ENCODE peak calls at places on chromosome 20, in four cellular contexts. One of them, this sample, is unnamed.

GRCh38 chr20:57439432-57439831 is 48.2 kb downstream of the RBM38 start:
- DNase-seq in NCI-H1092 treated with DMSO at 0.1 percent for 48 hours: peak; percentile 87
- DNase-seq in stimulated activated CD4-positive, alpha-beta T cell treated with anti-CD3 and anti-CD28 coated beads, Interleukin-2, amount 100 ng/mL, for 48 hours: no peak
- DNase-seq in mucosa of gallbladder: peak; percentile 74
- DNase-seq in this sample: no peak

GRCh38 chr20:46799781-46800180 is 90.3 kb downstream of the SLC2A10 start:
- DNase-seq in NCI-H1092 treated with DMSO at 0.1 percent for 48 hours: no peak
- DNase-seq in stimulated activated CD4-positive, alpha-beta T cell treated with anti-CD3 and anti-CD28 coated beads, Interleukin-2, amount 100 ng/mL, for 48 hours: no peak
- DNase-seq in mucosa of gallbladder: no peak
- DNase-seq in this sample: no peak

GRCh38 chr20:44031822-44032582 is 117.3 kb downstream of the TOX2 start:
- DNase-seq in NCI-H1092 treated with DMSO at 0.1 percent for 48 hours: no peak
- DNase-seq in stimulated activated CD4-positive, alpha-beta T cell treated with anti-CD3 and anti-CD28 coated beads, Interleukin-2, amount 100 ng/mL, for 48 hours: no peak
- DNase-seq in mucosa of gallbladder: no peak
- DNase-seq in this sample: no peak

GRCh38 chr20:275791-276190 is 14.8 kb downstream of the C20orf96 start:
- DNase-seq in NCI-H1092 treated with DMSO at 0.1 percent for 48 hours: no peak
- DNase-seq in stimulated activated CD4-positive, alpha-beta T cell treated with anti-CD3 and anti-CD28 coated beads, Interleukin-2, amount 100 ng/mL, for 48 hours: no peak
- DNase-seq in mucosa of gallbladder: no peak
- DNase-seq in this sample: no peak

GRCh38 chr20:49937023-49937929 is 1.1 kb downstream of the RNF114 start:
- DNase-seq in NCI-H1092 treated with DMSO at 0.1 percent for 48 hours: no peak
- DNase-seq in stimulated activated CD4-positive, alpha-beta T cell treated with anti-CD3 and anti-CD28 coated beads, Interleukin-2, amount 100 ng/mL, for 48 hours: no peak
- DNase-seq in mucosa of gallbladder: no peak
- DNase-seq in this sample: no peak

GRCh38 chr20:38755324-38755910 is 7.2 kb downstream of the ACTR5 start:
- DNase-seq in NCI-H1092 treated with DMSO at 0.1 percent for 48 hours: no peak
- DNase-seq in stimulated activated CD4-positive, alpha-beta T cell treated with anti-CD3 and anti-CD28 coated beads, Interleukin-2, amount 100 ng/mL, for 48 hours: no peak
- DNase-seq in mucosa of gallbladder: no peak
- DNase-seq in this sample: no peak

GRCh38 chr20:52983726-52984450 is 11.7 kb downstream of the TSHZ2 start:
- DNase-seq in NCI-H1092 treated with DMSO at 0.1 percent for 48 hours: no peak
- DNase-seq in stimulated activated CD4-positive, alpha-beta T cell treated with anti-CD3 and anti-CD28 coated beads, Interleukin-2, amount 100 ng/mL, for 48 hours: no peak
- DNase-seq in mucosa of gallbladder: no peak
- DNase-seq in this sample: no peak

GRCh38 chr20:45957021-45957941 is 14.7 kb downstream of the ZNF335 start:
- DNase-seq in NCI-H1092 treated with DMSO at 0.1 percent for 48 hours: no peak
- DNase-seq in stimulated activated CD4-positive, alpha-beta T cell treated with anti-CD3 and anti-CD28 coated beads, Interleukin-2, amount 100 ng/mL, for 48 hours: no peak
- DNase-seq in mucosa of gallbladder: no peak
- DNase-seq in this sample: no peak

GRCh38 chr20:46117704-46118467 is at the start of gene CD40:
- DNase-seq in NCI-H1092 treated with DMSO at 0.1 percent for 48 hours: no peak
- DNase-seq in stimulated activated CD4-positive, alpha-beta T cell treated with anti-CD3 and anti-CD28 coated beads, Interleukin-2, amount 100 ng/mL, for 48 hours: peak; percentile 65
- DNase-seq in mucosa of gallbladder: peak; percentile 82
- DNase-seq in this sample: no peak

GRCh38 chr20:17680128-17680835 is 1.8 kb downstream of the RRBP1 start:
- DNase-seq in NCI-H1092 treated with DMSO at 0.1 percent for 48 hours: no peak
- DNase-seq in stimulated activated CD4-positive, alpha-beta T cell treated with anti-CD3 and anti-CD28 coated beads, Interleukin-2, amount 100 ng/mL, for 48 hours: no peak
- DNase-seq in mucosa of gallbladder: peak; percentile 66
- DNase-seq in this sample: peak; percentile 26

GRCh38 chr20:48523191-48523757 is 304.5 kb downstream of the PREX1 start:
- DNase-seq in NCI-H1092 treated with DMSO at 0.1 percent for 48 hours: no peak
- DNase-seq in stimulated activated CD4-positive, alpha-beta T cell treated with anti-CD3 and anti-CD28 coated beads, Interleukin-2, amount 100 ng/mL, for 48 hours: no peak
- DNase-seq in mucosa of gallbladder: peak; percentile 74
- DNase-seq in this sample: peak; percentile 50

GRCh38 chr20:52313335-52313963 is 121.9 kb upstream of the ZFP64 start:
- DNase-seq in NCI-H1092 treated with DMSO at 0.1 percent for 48 hours: peak; percentile 72
- DNase-seq in stimulated activated CD4-positive, alpha-beta T cell treated with anti-CD3 and anti-CD28 coated beads, Interleukin-2, amount 100 ng/mL, for 48 hours: no peak
- DNase-seq in mucosa of gallbladder: peak; percentile 15
- DNase-seq in this sample: peak; percentile 80

GRCh38 chr20:45426621-45427020 is 10.7 kb downstream of the PIGT start:
- DNase-seq in NCI-H1092 treated with DMSO at 0.1 percent for 48 hours: no peak
- DNase-seq in stimulated activated CD4-positive, alpha-beta T cell treated with anti-CD3 and anti-CD28 coated beads, Interleukin-2, amount 100 ng/mL, for 48 hours: no peak
- DNase-seq in mucosa of gallbladder: no peak
- DNase-seq in this sample: no peak

GRCh38 chr20:47043076-47043475 is 148.4 kb downstream of the EYA2 start:
- DNase-seq in NCI-H1092 treated with DMSO at 0.1 percent for 48 hours: no peak
- DNase-seq in stimulated activated CD4-positive, alpha-beta T cell treated with anti-CD3 and anti-CD28 coated beads, Interleukin-2, amount 100 ng/mL, for 48 hours: no peak
- DNase-seq in mucosa of gallbladder: no peak
- DNase-seq in this sample: no peak

GRCh38 chr20:41264819-41265218 is 52.7 kb downstream of the ZHX3 start:
- DNase-seq in NCI-H1092 treated with DMSO at 0.1 percent for 48 hours: no peak
- DNase-seq in stimulated activated CD4-positive, alpha-beta T cell treated with anti-CD3 and anti-CD28 coated beads, Interleukin-2, amount 100 ng/mL, for 48 hours: no peak
- DNase-seq in mucosa of gallbladder: no peak
- DNase-seq in this sample: no peak

GRCh38 chr20:38106461-38106860 is 58.6 kb downstream of the TGM2 start:
- DNase-seq in NCI-H1092 treated with DMSO at 0.1 percent for 48 hours: no peak
- DNase-seq in stimulated activated CD4-positive, alpha-beta T cell treated with anti-CD3 and anti-CD28 coated beads, Interleukin-2, amount 100 ng/mL, for 48 hours: no peak
- DNase-seq in mucosa of gallbladder: no peak
- DNase-seq in this sample: no peak

GRCh38 chr20:12966468-12967085 is 42.2 kb upstream of the SPTLC3 start:
- DNase-seq in NCI-H1092 treated with DMSO at 0.1 percent for 48 hours: peak; percentile 13
- DNase-seq in stimulated activated CD4-positive, alpha-beta T cell treated with anti-CD3 and anti-CD28 coated beads, Interleukin-2, amount 100 ng/mL, for 48 hours: no peak
- DNase-seq in mucosa of gallbladder: no peak
- DNase-seq in this sample: peak; percentile 61

GRCh38 chr20:11850901-11851300 is 66.8 kb upstream of the BTBD3 start:
- DNase-seq in NCI-H1092 treated with DMSO at 0.1 percent for 48 hours: no peak
- DNase-seq in stimulated activated CD4-positive, alpha-beta T cell treated with anti-CD3 and anti-CD28 coated beads, Interleukin-2, amount 100 ng/mL, for 48 hours: no peak
- DNase-seq in mucosa of gallbladder: no peak
- DNase-seq in this sample: no peak

GRCh38 chr20:50315811-50316551 is 125.4 kb downstream of the CEBPB start:
- DNase-seq in NCI-H1092 treated with DMSO at 0.1 percent for 48 hours: no peak
- DNase-seq in stimulated activated CD4-positive, alpha-beta T cell treated with anti-CD3 and anti-CD28 coated beads, Interleukin-2, amount 100 ng/mL, for 48 hours: no peak
- DNase-seq in mucosa of gallbladder: no peak
- DNase-seq in this sample: no peak

GRCh38 chr20:4774209-4774608 is 52.5 kb downstream of the PRND start:
- DNase-seq in NCI-H1092 treated with DMSO at 0.1 percent for 48 hours: no peak
- DNase-seq in stimulated activated CD4-positive, alpha-beta T cell treated with anti-CD3 and anti-CD28 coated beads, Interleukin-2, amount 100 ng/mL, for 48 hours: no peak
- DNase-seq in mucosa of gallbladder: no peak
- DNase-seq in this sample: no peak

GRCh38 chr20:61683721-61684120 is 382.0 kb downstream of the TAF4 start:
- DNase-seq in NCI-H1092 treated with DMSO at 0.1 percent for 48 hours: no peak
- DNase-seq in stimulated activated CD4-positive, alpha-beta T cell treated with anti-CD3 and anti-CD28 coated beads, Interleukin-2, amount 100 ng/mL, for 48 hours: no peak
- DNase-seq in mucosa of gallbladder: no peak
- DNase-seq in this sample: no peak

GRCh38 chr20:64222273-64222672 is 33.3 kb upstream of the PCMTD2 start:
- DNase-seq in NCI-H1092 treated with DMSO at 0.1 percent for 48 hours: no peak
- DNase-seq in stimulated activated CD4-positive, alpha-beta T cell treated with anti-CD3 and anti-CD28 coated beads, Interleukin-2, amount 100 ng/mL, for 48 hours: no peak
- DNase-seq in mucosa of gallbladder: peak; percentile 79
- DNase-seq in this sample: no peak

GRCh38 chr20:64133951-64134407 is 26.6 kb upstream of the NPBWR2 start:
- DNase-seq in NCI-H1092 treated with DMSO at 0.1 percent for 48 hours: peak; percentile 48
- DNase-seq in stimulated activated CD4-positive, alpha-beta T cell treated with anti-CD3 and anti-CD28 coated beads, Interleukin-2, amount 100 ng/mL, for 48 hours: no peak
- DNase-seq in mucosa of gallbladder: no peak
- DNase-seq in this sample: no peak

GRCh38 chr20:14331671-14332070 is 5.7 kb downstream of the FLRT3 start:
- DNase-seq in NCI-H1092 treated with DMSO at 0.1 percent for 48 hours: no peak
- DNase-seq in stimulated activated CD4-positive, alpha-beta T cell treated with anti-CD3 and anti-CD28 coated beads, Interleukin-2, amount 100 ng/mL, for 48 hours: no peak
- DNase-seq in mucosa of gallbladder: no peak
- DNase-seq in this sample: no peak

This sample was measured in SK-MEL-5.